ENCODE peak calls at places on chromosomes 16 and 17, in seven cellular contexts. One of them, this sample, is unnamed.

GRCh38 chr17:9432121-9432866 is 143.3 kb downstream of the STX8 start:
- DNase-seq in activated CD4-positive, alpha-beta T cell treated with anti-CD3 and anti-CD28 coated beads, Interleukin-2, amount 50 U/mL, for 24 hours: no peak
- DNase-seq in GM04503: no peak
- DNase-seq in frontal cortex: no peak
- DNase-seq in myocyte: peak
- DNase-seq in T1000: no peak
- DNase-seq in GM18507: peak
- DNase-seq in this sample: no peak

GRCh38 chr17:82884923-82885322 is 45.1 kb upstream of the ZNF750 start:
- DNase-seq in GM04503: no peak
- DNase-seq in myocyte: no peak
- DNase-seq in GM18507: no peak
- DNase-seq in frontal cortex: no peak
- DNase-seq in activated CD4-positive, alpha-beta T cell treated with anti-CD3 and anti-CD28 coated beads, Interleukin-2, amount 50 U/mL, for 24 hours: no peak
- DNase-seq in T1000: no peak
- DNase-seq in this sample: no peak

GRCh38 chr17:8859029-8859803 is 8.3 kb downstream of the PIK3R6 start:
- DNase-seq in activated CD4-positive, alpha-beta T cell treated with anti-CD3 and anti-CD28 coated beads, Interleukin-2, amount 50 U/mL, for 24 hours: no peak
- DNase-seq in GM04503: no peak
- DNase-seq in frontal cortex: no peak
- DNase-seq in GM18507: no peak
- DNase-seq in myocyte: no peak
- DNase-seq in T1000: no peak
- DNase-seq in this sample: no peak

GRCh38 chr17:44360826-44361225 is 2.8 kb downstream of the FAM171A2 start:
- DNase-seq in T1000: no peak
- DNase-seq in GM18507: no peak
- DNase-seq in frontal cortex: no peak
- DNase-seq in activated CD4-positive, alpha-beta T cell treated with anti-CD3 and anti-CD28 coated beads, Interleukin-2, amount 50 U/mL, for 24 hours: no peak
- DNase-seq in GM04503: no peak
- DNase-seq in myocyte: peak
- DNase-seq in this sample: no peak

GRCh38 chr16:81639348-81639747 is 139.7 kb upstream of the PLCG2 start:
- DNase-seq in activated CD4-positive, alpha-beta T cell treated with anti-CD3 and anti-CD28 coated beads, Interleukin-2, amount 50 U/mL, for 24 hours: no peak
- DNase-seq in GM18507: no peak
- DNase-seq in frontal cortex: no peak
- DNase-seq in T1000: no peak
- DNase-seq in GM04503: no peak
- DNase-seq in myocyte: no peak
- DNase-seq in this sample: no peak

GRCh38 chr17:82767041-82767754 is 15.3 kb downstream of the TBCD start:
- DNase-seq in activated CD4-positive, alpha-beta T cell treated with anti-CD3 and anti-CD28 coated beads, Interleukin-2, amount 50 U/mL, for 24 hours: peak
- DNase-seq in GM18507: no peak
- DNase-seq in GM04503: no peak
- DNase-seq in T1000: no peak
- DNase-seq in myocyte: peak
- DNase-seq in frontal cortex: peak
- DNase-seq in this sample: no peak

GRCh38 chr17:42361781-42362186 is 26.5 kb downstream of the STAT3 start:
- DNase-seq in GM04503: no peak
- DNase-seq in GM18507: no peak
- DNase-seq in T1000: no peak
- DNase-seq in frontal cortex: no peak
- DNase-seq in myocyte: no peak
- DNase-seq in activated CD4-positive, alpha-beta T cell treated with anti-CD3 and anti-CD28 coated beads, Interleukin-2, amount 50 U/mL, for 24 hours: peak
- DNase-seq in this sample: no peak

GRCh38 chr17:62178579-62178978 is 113.5 kb upstream of the MED13 start:
- DNase-seq in GM18507: no peak
- DNase-seq in activated CD4-positive, alpha-beta T cell treated with anti-CD3 and anti-CD28 coated beads, Interleukin-2, amount 50 U/mL, for 24 hours: no peak
- DNase-seq in GM04503: no peak
- DNase-seq in frontal cortex: no peak
- DNase-seq in myocyte: peak
- DNase-seq in T1000: peak
- DNase-seq in this sample: no peak

GRCh38 chr17:12591336-12591735 is 74.4 kb upstream of the MYOCD start:
- DNase-seq in activated CD4-positive, alpha-beta T cell treated with anti-CD3 and anti-CD28 coated beads, Interleukin-2, amount 50 U/mL, for 24 hours: no peak
- DNase-seq in frontal cortex: no peak
- DNase-seq in myocyte: no peak
- DNase-seq in GM18507: no peak
- DNase-seq in GM04503: no peak
- DNase-seq in T1000: no peak
- DNase-seq in this sample: no peak

GRCh38 chr17:82444941-82445521 is 5.5 kb downstream of the CYBC1 start:
- DNase-seq in GM18507: no peak
- DNase-seq in T1000: no peak
- DNase-seq in frontal cortex: no peak
- DNase-seq in activated CD4-positive, alpha-beta T cell treated with anti-CD3 and anti-CD28 coated beads, Interleukin-2, amount 50 U/mL, for 24 hours: no peak
- DNase-seq in myocyte: no peak
- DNase-seq in GM04503: no peak
- DNase-seq in this sample: no peak

GRCh38 chr16:22077700-22078313 is 14.5 kb upstream of the VWA3A start:
- DNase-seq in GM04503: no peak
- DNase-seq in myocyte: peak
- DNase-seq in GM18507: peak
- DNase-seq in frontal cortex: peak
- DNase-seq in T1000: peak
- DNase-seq in activated CD4-positive, alpha-beta T cell treated with anti-CD3 and anti-CD28 coated beads, Interleukin-2, amount 50 U/mL, for 24 hours: peak
- DNase-seq in this sample: no peak

GRCh38 chr17:77376795-77377751 is 236.3 kb downstream of the SEC14L1 start:
- DNase-seq in GM04503: no peak
- DNase-seq in activated CD4-positive, alpha-beta T cell treated with anti-CD3 and anti-CD28 coated beads, Interleukin-2, amount 50 U/mL, for 24 hours: no peak
- DNase-seq in frontal cortex: no peak
- DNase-seq in GM18507: no peak
- DNase-seq in myocyte: no peak
- DNase-seq in T1000: no peak
- DNase-seq in this sample: no peak

GRCh38 chr17:80859004-80859941 is 132.4 kb upstream of the CHMP6 start:
- DNase-seq in GM04503: peak
- DNase-seq in GM18507: no peak
- DNase-seq in frontal cortex: peak
- DNase-seq in myocyte: peak
- DNase-seq in activated CD4-positive, alpha-beta T cell treated with anti-CD3 and anti-CD28 coated beads, Interleukin-2, amount 50 U/mL, for 24 hours: no peak
- DNase-seq in T1000: peak
- DNase-seq in this sample: peak